ENCODE peak calls at places on chromosomes 2 and 18, in four cellular contexts. X is astrocyte; M is CD8-positive, alpha-beta T cell; S is sigmoid colon. V is an unnamed sample.

GRCh38 chr2:223633656-223634055 is 31.5 kb upstream of the SCG2 start:
- DNase-seq in S (no peak), M (no peak), X (peak; percentile 17), V (no peak)

GRCh38 chr2:88187927-88188326 is 17.8 kb downstream of the THNSL2 start:
- DNase-seq in M (no peak), S (no peak), X (no peak), V (no peak)

GRCh38 chr18:74242451-74243096 is 49.2 kb downstream of the CYB5A start:
- DNase-seq in S (no peak), M (no peak), X (no peak), V (no peak)

GRCh38 chr2:207241198-207241597 is 75.5 kb upstream of the KLF7 start:
- DNase-seq in X (peak; percentile 27), S (no peak), M (no peak), V (peak; percentile 72)

GRCh38 chr18:51059969-51060368 is 30.0 kb downstream of the SMAD4 start:
- DNase-seq in M (no peak), X (no peak), S (no peak), V (no peak)

GRCh38 chr18:67519582-67519981 is 3.1 kb upstream of the DSEL start:
- DNase-seq in X (peak; percentile 79), S (no peak), M (no peak), V (peak; percentile 16)

GRCh38 chr2:177332041-177332991 is 60.3 kb upstream of the AGPS start:
- DNase-seq in S (peak; percentile 80), M (peak; percentile 21), X (peak; percentile 53), V (peak; percentile 68)

GRCh38 chr2:37156857-37157714 is at the start of gene EIF2AK2:
- DNase-seq in S (peak; percentile 94), X (peak; percentile 68), M (peak; percentile 87), V (peak; percentile 67)

GRCh38 chr2:207226243-207226642 is 60.5 kb upstream of the KLF7 start:
- DNase-seq in M (no peak), X (no peak), S (no peak), V (peak; percentile 72)

GRCh38 chr2:129877289-129877741 is 102.2 kb upstream of the RAB6C start:
- DNase-seq in M (peak; percentile 85), S (peak; percentile 96), X (peak; percentile 43), V (peak; percentile 51)

GRCh38 chr2:10400568-10400977 is 47.6 kb downstream of the ODC1 start:
- DNase-seq in X (no peak), S (peak; percentile 79), M (no peak), V (no peak)

GRCh38 chr2:134218928-134219707 is 34.8 kb upstream of the MGAT5 start:
- DNase-seq in S (no peak), M (peak; percentile 57), X (no peak), V (no peak)

GRCh38 chr2:8849322-8849721 is 11.9 kb upstream of the KIDINS220 start:
- DNase-seq in S (no peak), X (peak; percentile 80), M (no peak), V (peak; percentile 79)

GRCh38 chr18:21330122-21330701 is 88.2 kb downstream of the GREB1L start:
- DNase-seq in M (no peak), S (no peak), X (peak; percentile 85), V (peak; percentile 69)

GRCh38 chr18:73739098-73739497 is 408.5 kb downstream of the FBXO15 start:
- DNase-seq in X (peak; percentile 78), M (no peak), S (no peak), V (peak; percentile 58)

GRCh38 chr2:173851256-173851655 is 113.9 kb downstream of the SP3 start:
- DNase-seq in M (no peak), S (no peak), X (peak; percentile 47), V (no peak)

GRCh38 chr2:181471783-181472182 is 14.6 kb downstream of the ITGA4 start:
- DNase-seq in X (peak; percentile 45), M (no peak), S (no peak), V (no peak)

GRCh38 chr2:84022810-84023431 is 436.2 kb downstream of the SUCLG1 start:
- DNase-seq in M (no peak), X (peak; percentile 4), S (no peak), V (peak; percentile 57)

GRCh38 chr2:86622409-86622877 is 1.2 kb downstream of the RNF103 start:
- DNase-seq in M (peak; percentile 28), X (no peak), S (peak; percentile 76), V (peak; percentile 32)

GRCh38 chr2:46010925-46011490 is 286.2 kb upstream of the EPAS1 start:
- DNase-seq in M (no peak), S (no peak), X (no peak), V (peak; percentile 67)

GRCh38 chr2:173854840-173855239 is 110.3 kb downstream of the SP3 start:
- DNase-seq in S (no peak), X (peak; percentile 56), M (no peak), V (peak; percentile 36)

GRCh38 chr2:138531913-138532312 is 30.3 kb downstream of the SPOPL start:
- DNase-seq in M (no peak), S (no peak), X (no peak), V (no peak)

GRCh38 chr2:142819411-142819810 is 58.1 kb upstream of the KYNU start:
- DNase-seq in X (peak; percentile 60), S (no peak), M (no peak), V (no peak)

GRCh38 chr2:46849080-46849715 is 66.4 kb downstream of the MCFD2 start:
- DNase-seq in S (peak; percentile 84), M (no peak), X (peak; percentile 84), V (peak; percentile 39)

GRCh38 chr2:235343869-235344268 is 150.0 kb upstream of the AGAP1 start:
- DNase-seq in S (no peak), M (no peak), X (peak; percentile 64), V (no peak)

GRCh38 chr2:238240761-238241711 is 1.2 kb upstream of the HES6 start:
- DNase-seq in S (peak; percentile 78), X (peak; percentile 18), M (no peak), V (no peak)
- H3K4me3 ChIP-seq in S (peak overlapping the region; percentile 10), X (no peak overlapping the region), M (no peak overlapping the region), V (no peak overlapping the region)

GRCh38 chr2:218276986-218277755 is 6.9 kb downstream of the PNKD start:
- DNase-seq in X (no peak), S (no peak), M (no peak), V (no peak)
- TF ChIP-seq CTCF in X (no peak), S (no peak), M (no peak), V (peak; percentile 27)

GRCh38 chr2:107685587-107685986 is 141.1 kb upstream of the RGPD4 start:
- DNase-seq in M (no peak), X (no peak), S (no peak), V (no peak)

GRCh38 chr2:107684421-107684820 is 142.3 kb upstream of the RGPD4 start:
- DNase-seq in M (no peak), S (no peak), X (no peak), V (no peak)

GRCh38 chr2:107688135-107688534 is 138.6 kb upstream of the RGPD4 start:
- DNase-seq in S (no peak), X (no peak), M (no peak), V (no peak)

GRCh38 chr2:107681946-107682345 is 144.7 kb upstream of the RGPD4 start:
- DNase-seq in M (no peak), X (no peak), S (no peak), V (no peak)

GRCh38 chr2:107687087-107687486 is 139.6 kb upstream of the RGPD4 start:
- DNase-seq in M (no peak), S (no peak), X (no peak), V (no peak)
- H3K27me3 ChIP-seq in M (no peaks in the 10 kb centered on the region), S (no peaks in the 10 kb centered on the region), X (no peaks in the 10 kb centered on the region), V (no peaks in the 10 kb centered on the region)

GRCh38 chr2:60548844-60549243 is 4.6 kb downstream of the BCL11A start:
- DNase-seq in S (no peak), X (no peak), M (no peak), V (no peak)
- H3K4me3 ChIP-seq in S (peak overlapping the region; percentile 68), X (peak overlapping the region; percentile 83), M (no peak overlapping the region), V (peak overlapping the region; percentile 88)

GRCh38 chr2:74549685-74549971 is 4.1 kb downstream of the LOXL3 start:
- DNase-seq in S (no peak), X (no peak), M (no peak), V (no peak)

GRCh38 chr2:74551530-74551929 is 2.2 kb downstream of the LOXL3 start:
- DNase-seq in X (no peak), M (no peak), S (no peak), V (no peak)

GRCh38 chr2:74550231-74550630 is 3.5 kb downstream of the LOXL3 start:
- DNase-seq in X (no peak), M (no peak), S (no peak), V (no peak)

GRCh38 chr2:74548285-74548918 is 5.3 kb downstream of the LOXL3 start:
- DNase-seq in M (no peak), X (no peak), S (no peak), V (no peak)

GRCh38 chr2:74548919-74549684 is 4.6 kb downstream of the LOXL3 start:
- DNase-seq in M (no peak), X (no peak), S (peak; percentile 83), V (peak; percentile 40)
- TF ChIP-seq CTCF in M (no peak), X (no peak), S (no peak), V (no peak)

GRCh38 chr2:119435953-119436297 is 4.3 kb downstream of the TMEM37 start:
- DNase-seq in S (no peak), X (no peak), M (no peak), V (no peak)

GRCh38 chr2:119439574-119440500 is 8.2 kb downstream of the TMEM37 start:
- DNase-seq in M (no peak), X (no peak), S (no peak), V (no peak)

GRCh38 chr2:119438726-119439284 is 7.2 kb downstream of the TMEM37 start:
- DNase-seq in M (no peak), X (no peak), S (no peak), V (no peak)

GRCh38 chr2:119436993-119437772 is 5.5 kb downstream of the TMEM37 start:
- DNase-seq in M (no peak), X (no peak), S (no peak), V (no peak)

DNA sequence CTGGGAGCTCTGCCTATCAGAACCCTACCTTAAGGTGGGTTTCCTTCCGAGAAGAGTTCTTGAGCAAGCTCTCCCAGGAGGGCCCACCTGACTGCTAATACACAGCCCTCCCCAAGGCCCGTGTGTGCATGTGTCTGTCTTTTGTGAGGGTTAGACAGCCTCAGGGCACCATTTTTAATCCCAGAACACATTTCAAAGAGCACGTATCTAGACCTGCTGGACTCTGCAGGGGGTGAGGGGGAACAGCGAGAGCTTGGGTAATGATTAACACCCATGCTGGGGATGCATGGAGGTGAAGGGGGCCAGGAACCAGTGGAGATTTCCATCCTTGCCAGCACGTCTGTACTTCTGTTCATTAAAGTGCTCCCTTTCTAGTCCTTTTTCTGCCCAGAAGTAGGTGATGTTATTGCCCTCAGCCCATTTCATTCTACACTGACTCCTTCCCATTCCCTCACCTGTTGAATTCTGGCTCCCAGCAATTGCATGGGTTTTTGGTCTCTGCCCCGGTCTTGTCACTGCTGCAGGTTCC is 6.5 kb downstream of the TMEM37 start:
- DNase-seq in M (no peak), S (no peak), X (no peak), V (no peak)
- H3K27me3 ChIP-seq in M (no peaks in the 10 kb centered on the region), S (no peaks in the 10 kb centered on the region), X (peaks cover 2% of the 10 kb centered on the region), V (no peaks in the 10 kb centered on the region)

GRCh38 chr2:148876589-148877402 is 1.8 kb downstream of the KIF5C start:
- DNase-seq in X (no peak), S (no peak), M (peak; percentile 42), V (no peak)
- H3K4me3 ChIP-seq in X (no peak overlapping the region), S (no peak overlapping the region), M (peak overlapping the region; percentile 50), V (no peak overlapping the region)

V was measured in bronchial epithelial cell.